ENCODE peak calls at places on chromosomes 12 and 14, in five cellular contexts. Y is aorta, L is heart left ventricle, V is OCI-LY7, Q is A549. E is an unnamed sample.

GRCh38 chr12:43551971-43552559 is at the start of gene ADAMTS20:
- DNase-seq in Q (no peak), V (no peak), Y (peak), L (no peak), E (no peak)

GRCh38 chr14:51333901-51334432 is 93.9 kb downstream of the TMX1 start:
- DNase-seq in V (no peak), Y (no peak), L (peak), Q (no peak), E (no peak)

GRCh38 chr14:23009483-23009938 is 432 bp downstream of the C14orf93 start:
- DNase-seq in L (no peak), Q (no peak), Y (no peak), V (no peak), E (no peak)

GRCh38 chr12:87967871-87968270 is 61.3 kb downstream of the C12orf50 start:
- DNase-seq in L (no peak), Q (no peak), Y (no peak), V (no peak), E (no peak)

GRCh38 chr12:60834372-60834771 is 1238.5 kb downstream of the SLC16A7 start:
- DNase-seq in L (no peak), Y (no peak), Q (no peak), V (no peak), E (no peak)

GRCh38 chr12:2654741-2655140 is 140.0 kb upstream of the FKBP4 start:
- DNase-seq in V (no peak), Y (peak), Q (no peak), L (no peak), E (no peak)

GRCh38 chr12:124645530-124646244 is 78.3 kb upstream of the NCOR2 start:
- DNase-seq in V (no peak), L (no peak), Y (no peak), Q (no peak), E (no peak)

GRCh38 chr14:73753887-73754880 is 40.0 kb upstream of the PNMA1 start:
- DNase-seq in L (no peak), Y (no peak), Q (no peak), V (peak), E (peak)

GRCh38 chr12:75853621-75854020 is 178.0 kb downstream of the PHLDA1 start:
- DNase-seq in Y (no peak), Q (no peak), L (no peak), V (peak), E (no peak)

GRCh38 chr14:56173360-56173922 is 55.2 kb downstream of the PELI2 start:
- DNase-seq in L (no peak), Q (no peak), Y (no peak), V (no peak), E (no peak)

GRCh38 chr14:101216725-101217463 is 313.4 kb upstream of the RTL1 start:
- DNase-seq in L (peak), Q (no peak), V (no peak), Y (peak), E (no peak)

GRCh38 chr14:36021030-36021422 is 155.5 kb downstream of the PTCSC3 start:
- DNase-seq in L (no peak), V (no peak), Y (no peak), Q (no peak), E (no peak)

GRCh38 chr12:116642683-116643082 is 83.5 kb downstream of the MAP1LC3B2 start:
- DNase-seq in L (no peak), V (peak), Y (no peak), Q (no peak), E (no peak)

GRCh38 chr12:7171854-7172253 is 17.6 kb upstream of the PEX5 start:
- DNase-seq in L (no peak), Y (no peak), Q (no peak), V (peak), E (no peak)

GRCh38 chr12:75892779-75893408 is 138.7 kb downstream of the PHLDA1 start:
- DNase-seq in V (no peak), L (no peak), Q (no peak), Y (no peak), E (no peak)

GRCh38 chr12:53224897-53225634 is 6.9 kb downstream of the RARG start:
- DNase-seq in V (no peak), Q (no peak), L (no peak), Y (peak), E (no peak)

GRCh38 chr12:15477761-15478160 is 155.5 kb downstream of the PTPRO start:
- DNase-seq in Y (no peak), V (no peak), L (no peak), Q (no peak), E (no peak)

GRCh38 chr12:132222096-132222807 is 78.0 kb downstream of the NOC4L start:
- DNase-seq in V (peak), Y (peak), Q (peak), L (no peak), E (no peak)

GRCh38 chr14:91177073-91177796 is 63.4 kb downstream of the DGLUCY start:
- DNase-seq in L (peak), Y (peak), V (peak), Q (peak), E (peak)

GRCh38 chr14:24331731-24332093 is 3.2 kb downstream of the ADCY4 start:
- DNase-seq in Q (no peak), V (no peak), Y (peak), L (no peak), E (no peak)

GRCh38 chr14:49970474-49971147 is 77.7 kb downstream of the ARF6 start:
- DNase-seq in V (peak), Y (no peak), L (no peak), Q (no peak), E (no peak)

GRCh38 chr12:106032141-106032925 is 106.4 kb downstream of the NUAK1 start:
- DNase-seq in V (no peak), L (no peak), Y (no peak), Q (peak), E (no peak)

GRCh38 chr14:69048456-69048855 is 69.4 kb upstream of the ACTN1 start:
- DNase-seq in Y (no peak), L (no peak), Q (no peak), V (no peak), E (no peak)

GRCh38 chr14:68871392-68871791 is 78.5 kb upstream of the ZFP36L1 start:
- DNase-seq in Y (no peak), V (no peak), Q (no peak), L (no peak), E (no peak)

GRCh38 chr12:104681012-104681690 is 224.4 kb downstream of the CHST11 start:
- DNase-seq in Q (no peak), Y (no peak), V (no peak), L (no peak), E (no peak)
- H3K4me3 ChIP-seq in Q (no peak), Y (no peak), V (no peak), L (no peak), E (no peak)

DNA sequence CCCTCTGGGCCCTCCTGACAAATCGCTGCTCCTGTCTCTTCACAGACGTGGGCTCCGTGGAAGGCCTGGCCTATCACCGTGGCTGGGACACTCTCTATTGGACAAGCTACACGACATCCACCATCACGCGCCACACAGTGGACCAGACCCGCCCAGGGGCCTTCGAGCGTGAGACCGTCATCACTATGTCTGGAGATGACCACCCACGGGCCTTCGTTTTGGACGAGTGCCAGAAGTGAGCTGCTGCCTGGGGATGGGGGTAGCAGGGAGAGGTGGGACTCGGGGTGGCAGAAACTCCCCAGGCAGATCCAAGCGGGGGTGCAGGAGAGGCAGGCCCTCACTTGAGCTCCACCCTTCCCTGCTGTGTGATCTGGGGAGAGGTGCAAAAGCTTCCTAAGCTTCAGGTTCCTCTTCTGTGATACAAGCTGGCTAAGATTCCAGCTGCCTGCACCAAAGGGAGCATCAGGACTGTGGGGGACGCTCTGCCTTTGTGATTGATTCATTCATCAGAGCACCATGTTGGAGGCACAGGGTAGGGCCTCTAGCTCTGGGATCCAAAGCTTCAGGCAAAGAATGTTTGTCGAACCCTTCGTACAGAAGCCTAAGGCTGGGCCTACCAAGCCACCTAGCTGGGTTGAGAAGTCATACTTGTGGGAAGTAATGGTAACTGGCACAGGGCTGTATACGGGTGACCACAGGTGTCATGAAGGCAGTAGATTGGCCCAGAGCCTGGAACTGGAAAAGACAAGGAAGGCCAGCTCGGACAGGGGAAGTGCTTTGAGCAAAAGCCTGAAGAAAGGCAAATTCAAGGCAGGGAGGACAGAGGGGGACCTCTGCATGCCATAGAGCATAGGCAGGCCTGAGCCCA is 29.1 kb upstream of the NXPH4 start:
- DNase-seq in L (no peak), Q (no peak), V (no peak), Y (no peak), E (no peak)
- H3K27ac ChIP-seq in L (peak), Q (no peak), V (no peak), Y (no peak), E (no peak)

GRCh38 chr14:76811561-76811960 is 1.1 kb downstream of the ANGEL1 start:
- DNase-seq in V (no peak), Y (no peak), L (no peak), Q (no peak), E (no peak)

GRCh38 chr14:76808990-76809389 is 3.7 kb downstream of the ANGEL1 start:
- DNase-seq in Y (no peak), Q (no peak), V (no peak), L (no peak), E (no peak)

GRCh38 chr14:76810953-76811400 is 1.7 kb downstream of the ANGEL1 start:
- DNase-seq in V (peak), L (peak), Q (peak), Y (no peak), E (no peak)

GRCh38 chr14:76812093-76812421 is 625 bp downstream of the ANGEL1 start:
- DNase-seq in L (no peak), V (peak), Q (no peak), Y (no peak), E (no peak)

GRCh38 chr14:76810525-76810924 is 2.2 kb downstream of the ANGEL1 start:
- DNase-seq in Q (no peak), V (no peak), L (no peak), Y (no peak), E (no peak)
- H3K4me3 ChIP-seq in Q (no peak), V (peak), L (no peak), Y (peak), E (no peak)

GRCh38 chr12:123098780-123099179 is 52.1 kb downstream of the PITPNM2 start:
- DNase-seq in Y (no peak), L (no peak), V (no peak), Q (no peak), E (no peak)
- H3K27ac ChIP-seq in Y (no peak), L (peak), V (no peak), Q (no peak), E (no peak)

GRCh38 chr14:62847168-62847567 is 198.1 kb downstream of the KCNH5 start:
- DNase-seq in Q (no peak), V (no peak), L (no peak), Y (no peak), E (no peak)
- H3K4me3 ChIP-seq in Q (no peak), V (no peak), L (no peak), Y (no peak), E (no peak)

GRCh38 chr12:112130461-112130998 is 5.2 kb downstream of the TRAFD1 start:
- DNase-seq in V (peak), Y (no peak), Q (no peak), L (no peak), E (no peak)
- H3K27ac ChIP-seq in V (no peak), Y (no peak), Q (peak), L (peak), E (peak)

DNA sequence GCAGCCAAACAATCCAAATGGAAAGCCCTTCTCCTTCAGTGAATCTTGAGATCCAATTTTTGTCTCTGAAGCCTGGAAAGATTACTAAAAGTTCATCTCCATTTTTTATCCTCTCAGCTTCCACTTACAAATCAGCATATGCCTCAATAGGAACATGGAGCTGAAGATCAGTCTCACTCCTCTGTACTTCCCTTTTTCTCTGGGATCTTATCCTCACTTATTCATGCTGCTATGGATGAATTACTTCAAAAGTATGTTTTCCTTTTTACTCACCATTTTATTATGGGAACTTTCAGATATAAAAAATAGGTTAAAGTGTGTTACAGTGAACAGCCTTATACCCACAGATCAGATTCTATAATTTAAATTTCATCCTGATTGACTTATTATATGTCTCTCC is 14.4 kb upstream of the NTF3 start:
- DNase-seq in L (no peak), Y (no peak), Q (no peak), V (no peak), E (no peak)
- H3K4me3 ChIP-seq in L (no peak), Y (no peak), Q (no peak), V (no peak), E (no peak)

GRCh38 chr12:108722992-108723766 is 8.1 kb downstream of the CORO1C start:
- DNase-seq in Q (peak), V (no peak), Y (no peak), L (no peak), E (no peak)
- H3K27ac ChIP-seq in Q (peak), V (no peak), Y (no peak), L (peak), E (no peak)

GRCh38 chr14:53957739-53958138 is 1.1 kb upstream of the BMP4 start:
- DNase-seq in V (no peak), Q (no peak), L (no peak), Y (no peak), E (no peak)

GRCh38 chr14:53955234-53955556 is 1.4 kb downstream of the BMP4 start:
- DNase-seq in Y (no peak), Q (no peak), L (no peak), V (no peak), E (no peak)

GRCh38 chr14:53954551-53955233 is 1.9 kb downstream of the BMP4 start:
- DNase-seq in V (no peak), Q (peak), L (peak), Y (peak), E (no peak)

GRCh38 chr14:53955671-53956426 is 776 bp downstream of the BMP4 start:
- DNase-seq in Y (peak), V (no peak), L (peak), Q (peak), E (no peak)

GRCh38 chr14:53956427-53957201 is at the start of gene BMP4:
- DNase-seq in Q (peak), L (peak), V (peak), Y (peak), E (no peak)
- H3K4me3 ChIP-seq in Q (peak), L (peak), V (no peak), Y (peak), E (peak)